ENCODE peak calls at places on chromosome 6, in five cellular contexts. One of them, this sample, is unnamed.
A peak's percentile ranks its signal among the peaks of the same experiment; 100 is the strongest.

GRCh38 chr6:10154251-10154650 is 260.6 kb downstream of the TFAP2A start:
- DNase-seq in globus pallidus: no peak
- DNase-seq in AG08395: no peak
- DNase-seq in ascending aorta: no peak
- DNase-seq in stimulated activated CD8-positive, alpha-beta memory T cell treated with anti-CD3 and anti-CD28 coated beads, Interleukin-4, amount 100 ng/mL, for 1 hour: no peak
- DNase-seq in this sample: no peak

GRCh38 chr6:5457983-5458683 is 196.8 kb downstream of the FARS2 start:
- DNase-seq in ascending aorta: no peak
- DNase-seq in stimulated activated CD8-positive, alpha-beta memory T cell treated with anti-CD3 and anti-CD28 coated beads, Interleukin-4, amount 100 ng/mL, for 1 hour: no peak
- DNase-seq in globus pallidus: no peak
- DNase-seq in AG08395: no peak
- DNase-seq in this sample: no peak

GRCh38 chr6:158825038-158825950 is 6.1 kb upstream of the EZR start:
- DNase-seq in ascending aorta: no peak
- DNase-seq in stimulated activated CD8-positive, alpha-beta memory T cell treated with anti-CD3 and anti-CD28 coated beads, Interleukin-4, amount 100 ng/mL, for 1 hour: no peak
- DNase-seq in globus pallidus: no peak
- DNase-seq in AG08395: no peak
- DNase-seq in this sample: no peak

GRCh38 chr6:29839917-29840316 is 12.3 kb downstream of the HLA-G start:
- DNase-seq in stimulated activated CD8-positive, alpha-beta memory T cell treated with anti-CD3 and anti-CD28 coated beads, Interleukin-4, amount 100 ng/mL, for 1 hour: no peak
- DNase-seq in AG08395: no peak
- DNase-seq in ascending aorta: no peak
- DNase-seq in globus pallidus: no peak
- DNase-seq in this sample: no peak

GRCh38 chr6:18551228-18551627 is 164.1 kb downstream of the RNF144B start:
- DNase-seq in ascending aorta: no peak
- DNase-seq in stimulated activated CD8-positive, alpha-beta memory T cell treated with anti-CD3 and anti-CD28 coated beads, Interleukin-4, amount 100 ng/mL, for 1 hour: no peak
- DNase-seq in globus pallidus: no peak
- DNase-seq in AG08395: peak; percentile 66
- DNase-seq in this sample: no peak

GRCh38 chr6:56708810-56709597 is 66.3 kb upstream of the DST start:
- DNase-seq in stimulated activated CD8-positive, alpha-beta memory T cell treated with anti-CD3 and anti-CD28 coated beads, Interleukin-4, amount 100 ng/mL, for 1 hour: no peak
- DNase-seq in ascending aorta: no peak
- DNase-seq in globus pallidus: peak; percentile 73
- DNase-seq in AG08395: peak; percentile 65
- DNase-seq in this sample: no peak

GRCh38 chr6:32203435-32204267 is 11.2 kb upstream of the GPSM3 start:
- DNase-seq in stimulated activated CD8-positive, alpha-beta memory T cell treated with anti-CD3 and anti-CD28 coated beads, Interleukin-4, amount 100 ng/mL, for 1 hour: no peak
- DNase-seq in ascending aorta: no peak
- DNase-seq in AG08395: no peak
- DNase-seq in globus pallidus: no peak
- DNase-seq in this sample: no peak

GRCh38 chr6:84908304-84908904 is 144.0 kb upstream of the TBX18 start:
- DNase-seq in ascending aorta: no peak
- DNase-seq in stimulated activated CD8-positive, alpha-beta memory T cell treated with anti-CD3 and anti-CD28 coated beads, Interleukin-4, amount 100 ng/mL, for 1 hour: no peak
- DNase-seq in AG08395: no peak
- DNase-seq in globus pallidus: no peak
- DNase-seq in this sample: no peak

GRCh38 chr6:169833258-169833794 is 81.9 kb downstream of the ERMARD start:
- DNase-seq in globus pallidus: no peak
- DNase-seq in AG08395: no peak
- DNase-seq in stimulated activated CD8-positive, alpha-beta memory T cell treated with anti-CD3 and anti-CD28 coated beads, Interleukin-4, amount 100 ng/mL, for 1 hour: no peak
- DNase-seq in ascending aorta: no peak
- DNase-seq in this sample: no peak

GRCh38 chr6:153436346-153436745 is 305.3 kb upstream of the RGS17 start:
- DNase-seq in AG08395: no peak
- DNase-seq in stimulated activated CD8-positive, alpha-beta memory T cell treated with anti-CD3 and anti-CD28 coated beads, Interleukin-4, amount 100 ng/mL, for 1 hour: no peak
- DNase-seq in globus pallidus: no peak
- DNase-seq in ascending aorta: no peak
- DNase-seq in this sample: no peak

GRCh38 chr6:83252717-83253116 is 59.6 kb downstream of the RWDD2A start:
- DNase-seq in stimulated activated CD8-positive, alpha-beta memory T cell treated with anti-CD3 and anti-CD28 coated beads, Interleukin-4, amount 100 ng/mL, for 1 hour: no peak
- DNase-seq in ascending aorta: no peak
- DNase-seq in AG08395: peak; percentile 23
- DNase-seq in globus pallidus: no peak
- DNase-seq in this sample: no peak

GRCh38 chr6:135403584-135403983 is 94.0 kb downstream of the AHI1 start:
- DNase-seq in AG08395: no peak
- DNase-seq in stimulated activated CD8-positive, alpha-beta memory T cell treated with anti-CD3 and anti-CD28 coated beads, Interleukin-4, amount 100 ng/mL, for 1 hour: no peak
- DNase-seq in globus pallidus: no peak
- DNase-seq in ascending aorta: no peak
- DNase-seq in this sample: no peak

GRCh38 chr6:150876598-150876997 is 11.1 kb downstream of the MTHFD1L start:
- DNase-seq in ascending aorta: no peak
- DNase-seq in AG08395: no peak
- DNase-seq in globus pallidus: no peak
- DNase-seq in stimulated activated CD8-positive, alpha-beta memory T cell treated with anti-CD3 and anti-CD28 coated beads, Interleukin-4, amount 100 ng/mL, for 1 hour: no peak
- DNase-seq in this sample: peak; percentile 72

GRCh38 chr6:87661503-87661902 is 40.5 kb downstream of the AKIRIN2 start:
- DNase-seq in stimulated activated CD8-positive, alpha-beta memory T cell treated with anti-CD3 and anti-CD28 coated beads, Interleukin-4, amount 100 ng/mL, for 1 hour: no peak
- DNase-seq in ascending aorta: no peak
- DNase-seq in AG08395: peak; percentile 6
- DNase-seq in globus pallidus: no peak
- DNase-seq in this sample: no peak

GRCh38 chr6:18155273-18155863 is at the start of gene KDM1B:
- DNase-seq in globus pallidus: peak; percentile 99
- DNase-seq in stimulated activated CD8-positive, alpha-beta memory T cell treated with anti-CD3 and anti-CD28 coated beads, Interleukin-4, amount 100 ng/mL, for 1 hour: peak; percentile 99
- DNase-seq in ascending aorta: peak; percentile 91
- DNase-seq in AG08395: peak; percentile 100
- DNase-seq in this sample: peak; percentile 99

GRCh38 chr6:73129653-73130443 is 95.4 kb downstream of the KHDC1L start:
- DNase-seq in globus pallidus: peak; percentile 59
- DNase-seq in ascending aorta: no peak
- DNase-seq in stimulated activated CD8-positive, alpha-beta memory T cell treated with anti-CD3 and anti-CD28 coated beads, Interleukin-4, amount 100 ng/mL, for 1 hour: peak; percentile 66
- DNase-seq in AG08395: peak; percentile 76
- DNase-seq in this sample: peak; percentile 84

GRCh38 chr6:22113046-22113766 is 183.6 kb downstream of the PRL start:
- DNase-seq in stimulated activated CD8-positive, alpha-beta memory T cell treated with anti-CD3 and anti-CD28 coated beads, Interleukin-4, amount 100 ng/mL, for 1 hour: no peak
- DNase-seq in ascending aorta: no peak
- DNase-seq in globus pallidus: no peak
- DNase-seq in AG08395: peak; percentile 90
- DNase-seq in this sample: no peak

GRCh38 chr6:44012078-44012493 is 115.2 kb downstream of the MRPL14 start:
- DNase-seq in globus pallidus: no peak
- DNase-seq in stimulated activated CD8-positive, alpha-beta memory T cell treated with anti-CD3 and anti-CD28 coated beads, Interleukin-4, amount 100 ng/mL, for 1 hour: no peak
- DNase-seq in AG08395: peak; percentile 89
- DNase-seq in ascending aorta: no peak
- DNase-seq in this sample: no peak

GRCh38 chr6:34144581-34145160 is 1.2 kb downstream of the GRM4 start:
- DNase-seq in globus pallidus: no peak
- DNase-seq in ascending aorta: no peak
- DNase-seq in AG08395: no peak
- DNase-seq in stimulated activated CD8-positive, alpha-beta memory T cell treated with anti-CD3 and anti-CD28 coated beads, Interleukin-4, amount 100 ng/mL, for 1 hour: no peak
- DNase-seq in this sample: no peak

GRCh38 chr6:145789443-145789842 is 25.2 kb downstream of the FBXO30 start:
- DNase-seq in AG08395: no peak
- DNase-seq in stimulated activated CD8-positive, alpha-beta memory T cell treated with anti-CD3 and anti-CD28 coated beads, Interleukin-4, amount 100 ng/mL, for 1 hour: no peak
- DNase-seq in globus pallidus: no peak
- DNase-seq in ascending aorta: no peak
- DNase-seq in this sample: no peak